ENCODE peak calls at places on chromosomes 6 and 20, in five cellular contexts. One of them, this sample, is unnamed. For H3K27me3, the result is how much of the 10 kb centered on the place peaks cover.

GRCh38 chr20:50058646-50059398 is 54.1 kb downstream of the UBE2V1 start:
- DNase-seq in fibroblast of lung: no peak
- DNase-seq in breast epithelium: no peak
- DNase-seq in heart right ventricle: no peak
- DNase-seq in hepatocyte: no peak
- DNase-seq in this sample: no peak

GRCh38 chr6:46629698-46630097 is 22.9 kb downstream of the CYP39A1 start:
- DNase-seq in hepatocyte: no peak
- DNase-seq in heart right ventricle: no peak
- DNase-seq in breast epithelium: no peak
- DNase-seq in fibroblast of lung: no peak
- DNase-seq in this sample: no peak

GRCh38 chr6:30782425-30783014 is 38.2 kb upstream of the IER3 start:
- DNase-seq in breast epithelium: no peak
- DNase-seq in fibroblast of lung: peak
- DNase-seq in heart right ventricle: no peak
- DNase-seq in hepatocyte: no peak
- DNase-seq in this sample: no peak

GRCh38 chr20:53865905-53866786 is 204.2 kb downstream of the BCAS1 start:
- DNase-seq in fibroblast of lung: peak
- DNase-seq in heart right ventricle: no peak
- DNase-seq in hepatocyte: peak
- DNase-seq in breast epithelium: peak
- DNase-seq in this sample: no peak

GRCh38 chr20:24737212-24737850 is 211.7 kb upstream of the CST7 start:
- DNase-seq in hepatocyte: peak
- DNase-seq in breast epithelium: no peak
- DNase-seq in heart right ventricle: no peak
- DNase-seq in fibroblast of lung: no peak
- DNase-seq in this sample: no peak

GRCh38 chr6:147080215-147080614 is 124.0 kb upstream of the STXBP5 start:
- DNase-seq in breast epithelium: no peak
- DNase-seq in heart right ventricle: no peak
- DNase-seq in fibroblast of lung: no peak
- DNase-seq in hepatocyte: no peak
- DNase-seq in this sample: no peak

GRCh38 chr20:7792131-7792869 is 148.0 kb downstream of the HAO1 start:
- DNase-seq in hepatocyte: no peak
- DNase-seq in heart right ventricle: no peak
- DNase-seq in fibroblast of lung: peak
- DNase-seq in breast epithelium: no peak
- DNase-seq in this sample: no peak

GRCh38 chr6:33297956-33298772 is 578 bp downstream of the RGL2 start:
- DNase-seq in hepatocyte: peak
- DNase-seq in fibroblast of lung: peak
- DNase-seq in heart right ventricle: peak
- DNase-seq in breast epithelium: peak
- DNase-seq in this sample: peak

GRCh38 chr6:87473419-87473903 is 687 bp downstream of the SLC35A1 start:
- DNase-seq in fibroblast of lung: peak
- DNase-seq in hepatocyte: peak
- DNase-seq in breast epithelium: no peak
- DNase-seq in heart right ventricle: peak
- DNase-seq in this sample: peak

GRCh38 chr6:53730767-53731166 is 64.0 kb upstream of the LRRC1 start:
- DNase-seq in heart right ventricle: no peak
- DNase-seq in breast epithelium: no peak
- DNase-seq in hepatocyte: no peak
- DNase-seq in fibroblast of lung: no peak
- DNase-seq in this sample: no peak

GRCh38 chr20:6704132-6704861 is 63.2 kb upstream of the BMP2 start:
- DNase-seq in breast epithelium: no peak
- DNase-seq in hepatocyte: peak
- DNase-seq in heart right ventricle: no peak
- DNase-seq in fibroblast of lung: peak
- DNase-seq in this sample: no peak

GRCh38 chr20:62850333-62850974 is 11.2 kb downstream of the TCFL5 start:
- DNase-seq in fibroblast of lung: no peak
- DNase-seq in heart right ventricle: no peak
- DNase-seq in hepatocyte: no peak
- DNase-seq in breast epithelium: no peak
- DNase-seq in this sample: peak

GRCh38 chr20:57526067-57526884 is 1.3 kb upstream of the CTCFL start:
- DNase-seq in breast epithelium: no peak
- DNase-seq in heart right ventricle: no peak
- DNase-seq in fibroblast of lung: no peak
- DNase-seq in hepatocyte: no peak
- DNase-seq in this sample: no peak

GRCh38 chr6:1495344-1495743 is 106.0 kb downstream of the FOXF2 start:
- DNase-seq in fibroblast of lung: no peak
- DNase-seq in breast epithelium: no peak
- DNase-seq in hepatocyte: no peak
- DNase-seq in heart right ventricle: no peak
- DNase-seq in this sample: no peak

GRCh38 chr6:129733290-129733689 is 23.3 kb upstream of the ARHGAP18 start:
- DNase-seq in breast epithelium: no peak
- DNase-seq in heart right ventricle: no peak
- DNase-seq in fibroblast of lung: no peak
- DNase-seq in hepatocyte: no peak
- DNase-seq in this sample: no peak

GRCh38 chr20:47377122-47377722 is 20.7 kb upstream of the ZMYND8 start:
- DNase-seq in breast epithelium: peak
- DNase-seq in heart right ventricle: no peak
- DNase-seq in hepatocyte: no peak
- DNase-seq in fibroblast of lung: no peak
- DNase-seq in this sample: no peak

GRCh38 chr6:150078788-150079187 is 9.9 kb upstream of the ULBP3 start:
- DNase-seq in hepatocyte: no peak
- DNase-seq in heart right ventricle: no peak
- DNase-seq in breast epithelium: no peak
- DNase-seq in fibroblast of lung: peak
- DNase-seq in this sample: no peak

GRCh38 chr6:52310932-52311331 is 26.4 kb upstream of the MCM3 start:
- DNase-seq in fibroblast of lung: no peak
- DNase-seq in heart right ventricle: no peak
- DNase-seq in hepatocyte: no peak
- DNase-seq in breast epithelium: no peak
- DNase-seq in this sample: no peak

GRCh38 chr6:44698602-44699001 is 311.1 kb downstream of the CDC5L start:
- DNase-seq in heart right ventricle: no peak
- DNase-seq in hepatocyte: no peak
- DNase-seq in breast epithelium: no peak
- DNase-seq in fibroblast of lung: no peak
- DNase-seq in this sample: no peak

GRCh38 chr20:2820896-2821869 is 5.0 kb downstream of the TMEM239 start:
- DNase-seq in fibroblast of lung: no peak
- DNase-seq in breast epithelium: peak
- DNase-seq in heart right ventricle: no peak
- DNase-seq in hepatocyte: no peak
- DNase-seq in this sample: no peak

GRCh38 chr6:107676002-107676401 is 148.1 kb downstream of the SCML4 start:
- DNase-seq in fibroblast of lung: no peak
- DNase-seq in breast epithelium: no peak
- DNase-seq in hepatocyte: no peak
- DNase-seq in heart right ventricle: no peak
- DNase-seq in this sample: peak

GRCh38 chr6:34792605-34793500 is 970 bp downstream of the BLTP3A start:
- DNase-seq in fibroblast of lung: peak
- DNase-seq in heart right ventricle: no peak
- DNase-seq in breast epithelium: peak
- DNase-seq in hepatocyte: peak
- DNase-seq in this sample: no peak

GRCh38 chr6:98156580-98156979 is 677.8 kb upstream of the POU3F2 start:
- DNase-seq in breast epithelium: no peak
- DNase-seq in heart right ventricle: no peak
- DNase-seq in fibroblast of lung: no peak
- DNase-seq in hepatocyte: no peak
- DNase-seq in this sample: no peak
- H3K27me3 ChIP-seq in breast epithelium: under half
- H3K27me3 ChIP-seq in heart right ventricle: under half
- H3K27me3 ChIP-seq in fibroblast of lung: under half
- H3K27me3 ChIP-seq in hepatocyte: under half
- H3K27me3 ChIP-seq in this sample: under half

DNA sequence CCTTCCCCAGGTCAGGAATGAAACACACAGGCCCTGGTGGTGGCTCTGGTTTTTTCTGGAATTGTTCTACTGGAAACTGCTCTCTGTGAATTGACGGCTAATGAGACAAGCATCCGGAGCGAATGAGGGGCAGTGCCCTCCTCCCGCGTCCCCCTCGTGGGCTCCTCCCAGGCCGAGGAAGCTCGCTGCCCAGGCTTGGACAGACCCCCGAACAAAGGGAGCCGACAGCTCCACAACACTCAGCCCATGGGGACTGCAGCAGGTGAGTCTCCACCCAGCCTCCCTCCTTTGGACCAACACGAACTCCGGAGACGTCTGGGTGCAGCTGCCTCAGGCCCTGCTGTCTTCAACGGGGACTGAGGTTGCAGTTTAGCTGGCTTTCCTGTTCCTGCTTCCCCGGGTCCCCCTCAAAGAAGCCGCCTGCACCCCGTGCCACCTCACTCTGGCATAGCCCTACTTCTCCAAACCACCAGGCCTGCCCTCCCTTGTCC is 31.3 kb upstream of the AFDN start:
- DNase-seq in breast epithelium: no peak
- DNase-seq in hepatocyte: no peak
- DNase-seq in fibroblast of lung: no peak
- DNase-seq in heart right ventricle: no peak
- DNase-seq in this sample: no peak
- H3K27me3 ChIP-seq in breast epithelium: under half
- H3K27me3 ChIP-seq in hepatocyte: under half
- H3K27me3 ChIP-seq in fibroblast of lung: under half
- H3K27me3 ChIP-seq in heart right ventricle: under half
- H3K27me3 ChIP-seq in this sample: under half

DNA sequence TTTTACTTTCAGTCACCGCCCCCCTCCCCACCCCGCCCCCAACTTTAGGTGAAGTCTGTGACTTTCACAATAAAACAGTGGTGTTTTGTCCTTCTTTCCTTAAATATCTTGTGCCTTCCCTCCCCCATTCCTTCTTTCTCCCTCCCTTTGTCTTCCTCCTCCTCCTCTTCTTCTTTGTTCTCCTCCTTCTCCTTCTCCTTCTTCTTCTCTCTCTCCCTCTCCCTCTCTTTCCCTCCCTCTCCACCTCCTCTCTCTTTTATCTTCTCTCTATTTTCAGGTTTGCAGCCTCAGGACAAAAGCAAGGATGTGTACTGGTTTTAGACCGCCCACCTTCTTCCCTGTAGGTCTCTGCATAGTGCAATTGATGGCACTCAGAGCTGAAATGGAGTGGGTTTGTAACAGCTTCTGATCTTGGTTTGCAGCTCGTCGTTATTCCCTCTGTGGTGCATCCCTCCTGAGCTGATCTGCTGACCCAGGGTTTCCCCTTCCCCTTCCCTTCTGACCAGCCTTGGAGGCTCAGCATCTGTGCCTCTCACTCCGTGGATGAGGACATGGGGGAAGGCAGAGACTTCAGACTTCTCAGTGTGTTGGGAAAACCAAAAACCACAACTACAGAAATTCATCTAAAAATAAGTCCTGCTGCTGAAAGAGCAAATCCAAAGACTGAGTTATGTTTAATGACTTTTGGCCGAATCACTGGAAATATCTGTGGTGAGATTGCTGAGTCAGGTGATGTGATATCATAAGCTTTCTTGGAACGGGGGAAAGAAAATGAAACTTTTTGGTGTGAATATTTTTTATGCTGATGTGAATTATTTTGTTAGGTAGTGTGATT is 6.9 kb downstream of the VGLL2 start:
- DNase-seq in hepatocyte: no peak
- DNase-seq in breast epithelium: no peak
- DNase-seq in fibroblast of lung: peak
- DNase-seq in heart right ventricle: no peak
- DNase-seq in this sample: no peak
- H3K27me3 ChIP-seq in hepatocyte: half or more
- H3K27me3 ChIP-seq in breast epithelium: under half
- H3K27me3 ChIP-seq in fibroblast of lung: under half
- H3K27me3 ChIP-seq in heart right ventricle: half or more
- H3K27me3 ChIP-seq in this sample: half or more

GRCh38 chr20:59425572-59425971 is 125.2 kb downstream of the EDN3 start:
- DNase-seq in breast epithelium: no peak
- DNase-seq in hepatocyte: no peak
- DNase-seq in heart right ventricle: no peak
- DNase-seq in fibroblast of lung: no peak
- DNase-seq in this sample: no peak

GRCh38 chr20:59424976-59425375 is 124.6 kb downstream of the EDN3 start:
- DNase-seq in hepatocyte: no peak
- DNase-seq in fibroblast of lung: no peak
- DNase-seq in heart right ventricle: no peak
- DNase-seq in breast epithelium: no peak
- DNase-seq in this sample: no peak

GRCh38 chr20:59421089-59421488 is 120.7 kb downstream of the EDN3 start:
- DNase-seq in breast epithelium: no peak
- DNase-seq in fibroblast of lung: no peak
- DNase-seq in hepatocyte: no peak
- DNase-seq in heart right ventricle: no peak
- DNase-seq in this sample: no peak

GRCh38 chr20:59421920-59422637 is 121.7 kb downstream of the EDN3 start:
- DNase-seq in hepatocyte: no peak
- DNase-seq in heart right ventricle: no peak
- DNase-seq in fibroblast of lung: no peak
- DNase-seq in breast epithelium: no peak
- DNase-seq in this sample: no peak

GRCh38 chr20:59422911-59423520 is 122.6 kb downstream of the EDN3 start:
- DNase-seq in hepatocyte: peak
- DNase-seq in fibroblast of lung: no peak
- DNase-seq in heart right ventricle: no peak
- DNase-seq in breast epithelium: no peak
- DNase-seq in this sample: no peak
- H3K27me3 ChIP-seq in hepatocyte: under half
- H3K27me3 ChIP-seq in fibroblast of lung: under half
- H3K27me3 ChIP-seq in heart right ventricle: under half
- H3K27me3 ChIP-seq in breast epithelium: under half
- H3K27me3 ChIP-seq in this sample: under half

DNA sequence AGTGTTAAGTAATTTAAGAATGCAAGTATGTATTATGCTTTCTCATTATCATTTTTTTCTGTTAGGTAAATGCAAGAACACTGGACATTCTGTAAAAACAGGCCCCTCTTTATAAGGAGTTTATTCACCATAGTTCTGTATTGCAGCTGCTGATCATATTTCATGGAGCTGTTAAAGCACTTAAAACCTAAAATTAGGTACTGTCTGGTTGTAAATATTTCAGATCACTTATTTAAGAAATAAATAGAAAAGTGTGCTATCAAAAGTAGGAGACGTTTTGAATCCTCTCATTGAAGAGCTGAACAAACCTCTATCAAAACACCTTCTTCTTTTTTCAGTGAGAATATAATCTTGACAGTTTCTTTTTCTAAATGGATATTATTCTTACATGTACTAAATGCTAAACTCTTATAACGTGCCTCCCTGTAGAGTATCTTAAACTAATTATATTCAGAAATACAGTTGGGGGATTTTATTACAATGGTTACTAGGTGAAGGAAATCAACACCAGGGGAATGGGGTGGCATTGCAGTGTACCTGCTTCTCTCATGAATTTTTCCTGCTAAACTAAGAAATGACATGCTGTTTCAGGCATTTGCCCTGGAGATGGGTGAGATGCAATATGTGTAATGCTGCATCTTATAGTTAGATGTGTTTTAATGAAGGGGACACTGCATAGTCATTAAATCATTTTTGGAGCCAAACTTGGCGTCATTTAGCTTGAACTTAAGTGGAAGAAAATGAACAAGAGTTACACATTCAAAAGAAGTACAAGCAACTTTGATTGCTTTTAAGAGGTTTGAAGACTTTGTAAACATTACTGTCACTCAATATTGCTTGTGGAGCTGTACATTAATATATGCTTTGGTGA is 4.1 kb downstream of the EYA4 start:
- DNase-seq in breast epithelium: no peak
- DNase-seq in fibroblast of lung: no peak
- DNase-seq in hepatocyte: no peak
- DNase-seq in heart right ventricle: no peak
- DNase-seq in this sample: no peak
- H3K27me3 ChIP-seq in breast epithelium: under half
- H3K27me3 ChIP-seq in fibroblast of lung: under half
- H3K27me3 ChIP-seq in hepatocyte: half or more
- H3K27me3 ChIP-seq in heart right ventricle: half or more
- H3K27me3 ChIP-seq in this sample: half or more

This sample was measured in dorsolateral prefrontal cortex.